ENCODE peak calls at places on chromosomes 3 and 15, in four cellular contexts. N is A549, W is hepatocyte, R is left ventricle myocardium inferior. V is an unnamed sample.
A peak's percentile ranks its signal among the peaks of the same experiment; 100 is the strongest.

GRCh38 chr3:169342652-169343051 is 320.9 kb downstream of the MECOM start:
- DNase-seq in W (no peak), N (no peak), R (no peak), V (no peak)

GRCh38 chr15:88120021-88120420 is 136.5 kb downstream of the NTRK3 start:
- DNase-seq in R (no peak), W (no peak), N (no peak), V (no peak)

GRCh38 chr3:56879453-56880224 is 77.9 kb upstream of the ARHGEF3 start:
- DNase-seq in N (no peak), R (no peak), W (no peak), V (no peak)

GRCh38 chr3:112531358-112531781 is 30.4 kb downstream of the ATG3 start:
- DNase-seq in W (peak; percentile 32), N (peak; percentile 32), R (no peak), V (no peak)

GRCh38 chr3:153138267-153139210 is 23.5 kb upstream of the RAP2B start:
- DNase-seq in R (no peak), W (peak; percentile 89), N (peak; percentile 74), V (no peak)

GRCh38 chr3:159416854-159417253 is 571.8 kb upstream of the IL12A start:
- DNase-seq in W (no peak), N (no peak), R (no peak), V (no peak)

GRCh38 chr15:25738171-25738792 is 124.8 kb downstream of the ATP10A start:
- DNase-seq in N (no peak), W (no peak), R (no peak), V (no peak)

GRCh38 chr3:188956839-188957489 is 214.8 kb upstream of the TPRG1 start:
- DNase-seq in R (no peak), N (peak; percentile 35), W (peak; percentile 83), V (no peak)

GRCh38 chr15:84816694-84817460 is at the start of gene ALPK3:
- DNase-seq in W (peak; percentile 87), N (no peak), R (peak; percentile 77), V (no peak)

GRCh38 chr15:73593278-73594074 is 39.7 kb downstream of the NPTN start:
- DNase-seq in R (no peak), N (no peak), W (peak; percentile 64), V (no peak)

GRCh38 chr3:34675383-34676120 is 877.1 kb downstream of the PDCD6IP start:
- DNase-seq in W (no peak), R (no peak), N (no peak), V (no peak)

GRCh38 chr15:68871507-68871906 is 50.8 kb upstream of the ANP32A start:
- DNase-seq in W (no peak), N (no peak), R (no peak), V (no peak)

GRCh38 chr15:89674526-89674925 is 4.6 kb downstream of the PLIN1 start:
- DNase-seq in N (no peak), W (no peak), R (no peak), V (no peak)

GRCh38 chr3:133457465-133458067 is 57.7 kb downstream of the BFSP2 start:
- DNase-seq in R (no peak), N (no peak), W (no peak), V (no peak)

GRCh38 chr15:100934735-100935134 is 15.6 kb downstream of the LRRK1 start:
- DNase-seq in N (no peak), R (no peak), W (no peak), V (no peak)

GRCh38 chr15:74780983-74781672 is 752 bp upstream of the CSK start:
- DNase-seq in N (no peak), W (no peak), R (no peak), V (no peak)

GRCh38 chr3:50347187-50347813 is 1.8 kb upstream of the ZMYND10 start:
- DNase-seq in W (peak; percentile 85), N (peak; percentile 55), R (peak; percentile 61), V (no peak)

GRCh38 chr3:107452436-107452835 is 70.3 kb upstream of the BBX start:
- DNase-seq in W (no peak), N (no peak), R (no peak), V (no peak)

GRCh38 chr3:148759425-148759824 is 61.7 kb downstream of the AGTR1 start:
- DNase-seq in W (no peak), N (no peak), R (no peak), V (no peak)

GRCh38 chr3:134317106-134317947 is 56.9 kb downstream of the AMOTL2 start:
- DNase-seq in W (no peak), R (no peak), N (no peak), V (no peak)

GRCh38 chr3:72496055-72496690 is 352.1 kb downstream of the SHQ1 start:
- DNase-seq in R (no peak), N (no peak), W (no peak), V (no peak)

GRCh38 chr3:45940004-45940780 is 3.1 kb upstream of the CXCR6 start:
- DNase-seq in W (no peak), R (no peak), N (no peak), V (no peak)

GRCh38 chr3:29065211-29065785 is 215.6 kb upstream of the RBMS3 start:
- DNase-seq in W (peak; percentile 87), R (peak; percentile 27), N (peak; percentile 40), V (peak; percentile 16)

GRCh38 chr3:39147711-39148115 is 5.7 kb downstream of the CSRNP1 start:
- DNase-seq in R (no peak), N (no peak), W (peak; percentile 63), V (no peak)

GRCh38 chr15:29207027-29207757 is 62.4 kb downstream of the NSMCE3 start:
- DNase-seq in W (no peak), N (no peak), R (no peak), V (no peak)

GRCh38 chr3:45010718-45011355 is 15.3 kb upstream of the CLEC3B start:
- DNase-seq in N (no peak), W (no peak), R (no peak), V (no peak)

GRCh38 chr15:70062321-70062956 is 35.3 kb downstream of the TLE3 start:
- DNase-seq in R (peak; percentile 80), N (no peak), W (peak; percentile 63), V (no peak)
- H3K27ac ChIP-seq in R (peak overlapping the region; percentile 1), N (no peak overlapping the region), W (peak overlapping the region; percentile 37), V (no peak overlapping the region)

DNA sequence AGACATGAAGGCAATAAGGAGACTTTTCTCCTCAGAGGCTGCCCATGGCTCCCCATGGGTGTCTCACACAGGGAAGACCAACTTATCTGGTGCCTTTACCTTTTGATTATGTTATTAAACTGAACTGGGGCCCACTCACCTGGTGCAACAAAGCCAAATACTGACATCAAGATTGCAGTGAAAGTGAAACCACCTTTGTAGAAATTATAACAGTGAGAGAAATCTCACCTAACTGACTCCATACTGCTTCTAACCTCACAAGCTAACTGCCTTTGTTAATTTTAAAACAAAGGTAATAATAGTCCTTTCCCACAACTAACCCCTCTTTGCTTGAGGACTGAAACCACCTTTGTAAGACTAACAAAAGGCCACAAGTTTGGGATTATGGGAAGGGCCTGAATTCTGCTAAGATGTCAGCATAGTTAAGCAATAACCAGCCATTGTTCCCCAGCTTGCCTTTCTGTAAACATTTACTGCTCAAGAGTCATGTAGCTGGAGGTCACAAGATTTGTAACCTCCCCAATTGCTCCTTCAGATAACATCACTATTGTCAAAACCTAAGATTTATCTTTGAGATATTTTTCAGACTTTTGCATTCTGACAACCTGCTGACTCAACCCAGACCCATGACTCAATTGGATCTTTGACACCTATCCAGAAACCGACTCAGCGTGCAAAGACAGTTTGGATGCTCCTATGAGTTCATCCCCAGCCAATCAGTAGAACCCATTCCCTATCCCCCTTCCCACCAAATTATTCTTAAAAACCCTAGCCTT is 420.3 kb upstream of the CFAP20DC start:
- DNase-seq in W (no peak), R (no peak), N (no peak), V (no peak)
- H3K4me1 ChIP-seq in W (no peaks in the 10 kb centered on the region), R (no peaks in the 10 kb centered on the region), N (no peaks in the 10 kb centered on the region), V (no peaks in the 10 kb centered on the region)

GRCh38 chr3:49283997-49284396 is 7.0 kb upstream of the C3orf62 start:
- DNase-seq in W (no peak), R (no peak), N (no peak), V (no peak)
- H3K27ac ChIP-seq in W (no peak overlapping the region), R (no peak overlapping the region), N (no peak overlapping the region), V (no peak overlapping the region)

GRCh38 chr3:138942861-138943623 is 3.9 kb downstream of the FOXL2 start:
- DNase-seq in N (no peak), W (no peak), R (no peak), V (no peak)
- H3K4me1 ChIP-seq in N (peaks cover 3% of the 10 kb centered on the region), W (peaks cover 28% of the 10 kb centered on the region), R (peaks cover 56% of the 10 kb centered on the region), V (peaks cover 5% of the 10 kb centered on the region)